ENCODE peak calls at places on chromosomes 5 and 9, in eight cellular contexts. I is non-pigmented ciliary epithelial cell, C is pulmonary artery endothelial cell, Z is NCI-H524, N is activated T-cell treated with anti-CD3 and anti-CD28 coated beads for 4 hours, L is GM04504, G is SIG-M5, Y is nucleus accumbens. K is an unnamed sample.

GRCh38 chr9:124198948-124199347 is 58.8 kb upstream of the NEK6 start:
- DNase-seq in N (no peak), C (no peak), I (no peak), Y (no peak), Z (no peak), G (no peak), L (no peak), K (no peak)

GRCh38 chr5:98839469-98840383 is 66.3 kb downstream of the RGMB start:
- DNase-seq in N (no peak), Z (no peak), G (no peak), Y (no peak), C (no peak), L (no peak), I (no peak), K (peak; percentile 5)

GRCh38 chr9:123355761-123356520 is at the start of gene CRB2:
- DNase-seq in Z (peak; percentile 53), C (no peak), Y (peak; percentile 35), N (no peak), I (no peak), G (no peak), L (no peak), K (no peak)

GRCh38 chr5:98041661-98042060 is 731.8 kb upstream of the RGMB start:
- DNase-seq in N (no peak), Z (no peak), C (no peak), L (no peak), I (no peak), G (no peak), Y (no peak), K (no peak)

GRCh38 chr5:166509085-166509484 is 1782.4 kb upstream of the WWC1 start:
- DNase-seq in Y (no peak), Z (no peak), C (no peak), I (no peak), G (no peak), N (no peak), L (no peak), K (peak; percentile 13)

GRCh38 chr5:162248107-162248713 is 180.6 kb downstream of the GABRG2 start:
- DNase-seq in L (no peak), G (no peak), C (no peak), N (no peak), I (no peak), Z (peak; percentile 3), Y (no peak), K (no peak)

GRCh38 chr9:130549093-130549735 is 30.2 kb upstream of the FUBP3 start:
- DNase-seq in I (no peak), L (no peak), G (no peak), C (no peak), Y (no peak), Z (peak; percentile 51), N (no peak), K (peak; percentile 39)

GRCh38 chr5:95852567-95852966 is 30.0 kb upstream of the GLRX start:
- DNase-seq in N (no peak), Y (no peak), Z (no peak), I (no peak), G (no peak), C (no peak), L (no peak), K (no peak)

GRCh38 chr5:5344051-5344571 is 78.4 kb upstream of the ICE1 start:
- DNase-seq in C (no peak), L (no peak), Y (no peak), N (no peak), I (no peak), G (no peak), Z (no peak), K (no peak)

GRCh38 chr9:9523476-9523875 is 1089.3 kb downstream of the PTPRD start:
- DNase-seq in C (no peak), N (no peak), Y (no peak), L (no peak), Z (no peak), G (no peak), I (no peak), K (no peak)

GRCh38 chr5:36751881-36752280 is 124.7 kb upstream of the NIPBL start:
- DNase-seq in Y (no peak), C (no peak), N (no peak), I (no peak), L (no peak), G (no peak), Z (peak; percentile 26), K (no peak)

GRCh38 chr9:137639303-137640051 is 20.7 kb downstream of the EHMT1 start:
- DNase-seq in C (no peak), Z (no peak), L (no peak), Y (no peak), N (no peak), G (no peak), I (no peak), K (no peak)

GRCh38 chr5:128536861-128537305 is 1.2 kb downstream of the FBN2 start:
- DNase-seq in I (no peak), N (no peak), C (no peak), Z (no peak), L (no peak), Y (no peak), G (no peak), K (peak; percentile 59)

GRCh38 chr9:25975667-25976066 is 297.4 kb upstream of the TUSC1 start:
- DNase-seq in Z (no peak), L (no peak), G (no peak), I (no peak), Y (no peak), C (no peak), N (no peak), K (no peak)

GRCh38 chr9:117034862-117035261 is 347.8 kb downstream of the TRIM32 start:
- DNase-seq in I (no peak), C (no peak), Y (no peak), Z (no peak), L (no peak), G (no peak), N (no peak), K (peak; percentile 53)

GRCh38 chr5:164563370-164563769 is 1058.0 kb downstream of the MAT2B start:
- DNase-seq in L (no peak), G (no peak), Z (peak; percentile 75), C (no peak), Y (no peak), I (no peak), N (no peak), K (no peak)

K was measured in epithelial cell of esophagus.